ENCODE peak calls at places on chromosome 14, in six cellular contexts. F is MM.1S, Z is GM12865, I is lower lobe of right lung, A is lung, S is mucosa of descending colon. B is an unnamed sample.

GRCh38 chr14:37340353-37340752 is 142.6 kb downstream of the MIPOL1 start:
- DNase-seq in S (no peak), Z (no peak), F (no peak), I (no peak), A (no peak), B (no peak)

GRCh38 chr14:76217179-76217578 is 65.5 kb downstream of the GPATCH2L start:
- DNase-seq in I (no peak), A (no peak), Z (no peak), S (no peak), F (no peak), B (no peak)

GRCh38 chr14:31947076-31947475 is 130.0 kb upstream of the ARHGAP5 start:
- DNase-seq in F (no peak), A (no peak), S (no peak), Z (no peak), I (no peak), B (no peak)

GRCh38 chr14:104507443-104507842 is 72.1 kb upstream of the C14orf180 start:
- DNase-seq in F (no peak), Z (no peak), I (no peak), A (no peak), S (no peak), B (no peak)

GRCh38 chr14:52369305-52369781 is 55.2 kb downstream of the PTGER2 start:
- DNase-seq in F (no peak), Z (no peak), S (no peak), I (no peak), A (no peak), B (no peak)

GRCh38 chr14:64673748-64674147 is 30.5 kb upstream of the PLEKHG3 start:
- DNase-seq in Z (peak), S (no peak), A (no peak), I (peak), F (no peak), B (peak)

GRCh38 chr14:39050389-39050788 is 52.6 kb downstream of the SEC23A start:
- DNase-seq in I (no peak), S (no peak), F (no peak), A (no peak), Z (peak), B (no peak)

GRCh38 chr14:61132336-61132735 is 148.8 kb downstream of the TMEM30B start:
- DNase-seq in F (no peak), S (no peak), A (no peak), I (no peak), Z (no peak), B (no peak)

GRCh38 chr14:70809238-70810214 is at the start of gene MAP3K9:
- DNase-seq in F (peak), A (peak), I (peak), Z (peak), S (peak), B (peak)

GRCh38 chr14:34629657-34630529 is at the start of gene SNX6:
- DNase-seq in Z (peak), F (peak), I (peak), S (peak), A (peak), B (peak)

GRCh38 chr14:90400904-90401561 is 4.2 kb downstream of the CALM1 start:
- DNase-seq in F (no peak), Z (no peak), A (no peak), I (no peak), S (no peak), B (no peak)

GRCh38 chr14:90398841-90399540 is 2.2 kb downstream of the CALM1 start:
- DNase-seq in Z (no peak), S (no peak), I (no peak), F (no peak), A (no peak), B (no peak)

GRCh38 chr14:90397401-90398314 is 829 bp downstream of the CALM1 start:
- DNase-seq in Z (peak), S (peak), I (peak), F (peak), A (peak), B (peak)

GRCh38 chr14:90398315-90398811 is 1.5 kb downstream of the CALM1 start:
- DNase-seq in I (peak), Z (peak), A (peak), S (peak), F (peak), B (peak)

GRCh38 chr14:90399541-90400444 is 3.0 kb downstream of the CALM1 start:
- DNase-seq in I (peak), Z (peak), A (peak), S (peak), F (peak), B (peak)
- H3K4me3 ChIP-seq in I (peak), Z (peak), A (no peak), S (no peak), F (no peak), B (peak)

DNA sequence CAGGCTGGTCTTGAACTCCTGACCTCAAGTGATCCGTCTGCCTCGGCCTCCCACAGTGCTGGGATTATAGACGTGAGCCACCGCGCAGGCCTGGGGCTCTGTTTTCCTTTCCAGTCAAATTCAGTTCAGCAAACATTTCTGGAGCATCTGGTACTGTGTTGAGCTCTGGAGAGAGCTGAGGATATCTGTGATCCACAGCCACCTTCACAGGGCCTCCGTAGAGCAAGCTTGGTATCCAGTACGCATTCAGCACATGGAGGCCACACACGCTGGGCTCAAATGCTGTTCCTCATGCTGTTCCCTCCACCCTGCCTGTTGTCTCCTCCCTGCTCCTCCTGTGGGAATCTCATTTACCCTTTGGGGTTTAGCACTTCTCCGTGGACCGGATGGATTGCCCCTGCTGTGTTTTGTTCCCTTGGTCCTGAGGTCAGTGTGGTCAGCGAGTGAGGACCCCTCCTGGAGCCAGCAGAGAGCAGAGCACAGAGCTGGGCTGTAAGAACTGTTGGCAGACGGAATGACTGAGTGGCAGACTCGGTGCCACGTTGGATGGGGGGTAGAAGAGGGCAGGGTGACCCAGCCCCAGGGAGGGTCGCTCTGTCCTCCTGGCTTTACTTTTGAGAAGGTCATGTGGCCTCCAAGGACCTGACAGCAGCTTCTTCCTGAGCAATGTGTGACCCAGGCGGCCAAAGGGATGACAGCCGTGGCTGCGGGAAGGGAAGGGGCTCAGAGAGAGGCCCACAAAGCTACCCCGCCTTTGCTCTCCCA is 891 bp downstream of the RPS6KL1 start:
- DNase-seq in Z (no peak), A (no peak), F (no peak), I (no peak), S (no peak), B (no peak)
- H3K4me3 ChIP-seq in Z (no peak), A (peak), F (peak), I (peak), S (no peak), B (peak)

DNA sequence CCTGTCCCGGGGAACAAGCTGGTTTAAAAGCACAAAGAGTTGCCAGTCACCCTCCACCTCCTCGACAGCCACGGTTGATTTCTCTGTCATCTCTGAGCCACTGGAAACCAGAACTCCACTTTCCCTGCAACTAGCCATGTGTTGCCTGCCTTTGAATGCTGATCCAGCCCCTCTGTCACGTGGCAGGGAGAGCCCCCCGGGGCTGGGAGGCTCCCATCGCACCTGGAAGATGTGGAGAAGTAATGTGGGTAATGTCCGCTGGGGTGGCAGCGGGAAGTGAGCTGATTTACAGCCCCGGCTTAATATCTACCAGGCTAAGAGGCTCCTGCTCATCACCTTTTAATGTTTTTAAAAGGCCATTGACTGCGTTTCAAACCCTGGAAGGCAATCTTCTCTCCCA is 7.5 kb downstream of the PRIMA1 start:
- DNase-seq in F (no peak), I (no peak), Z (no peak), A (no peak), S (no peak), B (no peak)
- H3K4me3 ChIP-seq in F (no peak), I (no peak), Z (no peak), A (no peak), S (no peak), B (no peak)

DNA sequence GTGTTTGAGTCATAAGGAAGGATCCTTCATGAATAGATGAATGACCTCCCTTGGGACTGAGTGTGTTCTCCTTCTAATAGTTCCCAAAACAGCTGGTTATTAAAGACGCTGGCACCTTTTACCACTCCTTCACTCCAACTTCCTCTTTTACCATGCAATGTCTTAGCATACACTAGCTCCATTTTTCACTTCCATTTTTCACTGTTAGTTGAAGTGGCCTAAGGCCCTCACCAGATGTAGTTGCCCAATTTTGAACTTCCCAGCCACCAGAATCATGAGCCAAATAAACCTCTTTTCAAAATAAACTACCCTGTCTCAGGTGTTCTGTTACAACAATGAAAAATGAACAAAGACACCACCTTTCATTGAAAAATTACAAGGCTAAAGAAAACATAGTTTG is 64.7 kb downstream of the GPR65 start:
- DNase-seq in Z (no peak), I (no peak), F (no peak), A (no peak), S (no peak), B (no peak)
- H3K4me3 ChIP-seq in Z (no peak), I (no peak), F (no peak), A (no peak), S (no peak), B (no peak)

DNA sequence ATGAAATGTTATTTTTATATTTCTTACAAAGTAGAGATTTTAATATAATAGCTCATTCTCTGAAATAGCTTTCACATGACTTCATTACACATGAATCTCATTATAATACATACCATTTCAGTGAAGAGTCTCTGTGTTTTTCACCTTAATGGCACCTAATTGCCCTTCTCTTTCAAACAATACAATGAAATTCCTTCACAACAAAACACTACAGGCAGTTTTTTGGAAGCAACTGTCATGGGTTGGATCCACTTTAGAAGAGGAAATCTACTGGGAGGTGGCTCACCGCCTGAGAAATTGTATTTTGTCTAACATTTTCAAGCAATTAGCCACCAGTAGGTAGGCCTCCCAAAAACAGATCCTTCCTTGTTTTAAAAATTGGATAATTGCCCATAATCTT is 40.3 kb upstream of the RGS6 start:
- DNase-seq in F (no peak), S (no peak), I (no peak), A (no peak), Z (no peak), B (no peak)
- H3K4me3 ChIP-seq in F (no peak), S (no peak), I (no peak), A (no peak), Z (no peak), B (no peak)

DNA sequence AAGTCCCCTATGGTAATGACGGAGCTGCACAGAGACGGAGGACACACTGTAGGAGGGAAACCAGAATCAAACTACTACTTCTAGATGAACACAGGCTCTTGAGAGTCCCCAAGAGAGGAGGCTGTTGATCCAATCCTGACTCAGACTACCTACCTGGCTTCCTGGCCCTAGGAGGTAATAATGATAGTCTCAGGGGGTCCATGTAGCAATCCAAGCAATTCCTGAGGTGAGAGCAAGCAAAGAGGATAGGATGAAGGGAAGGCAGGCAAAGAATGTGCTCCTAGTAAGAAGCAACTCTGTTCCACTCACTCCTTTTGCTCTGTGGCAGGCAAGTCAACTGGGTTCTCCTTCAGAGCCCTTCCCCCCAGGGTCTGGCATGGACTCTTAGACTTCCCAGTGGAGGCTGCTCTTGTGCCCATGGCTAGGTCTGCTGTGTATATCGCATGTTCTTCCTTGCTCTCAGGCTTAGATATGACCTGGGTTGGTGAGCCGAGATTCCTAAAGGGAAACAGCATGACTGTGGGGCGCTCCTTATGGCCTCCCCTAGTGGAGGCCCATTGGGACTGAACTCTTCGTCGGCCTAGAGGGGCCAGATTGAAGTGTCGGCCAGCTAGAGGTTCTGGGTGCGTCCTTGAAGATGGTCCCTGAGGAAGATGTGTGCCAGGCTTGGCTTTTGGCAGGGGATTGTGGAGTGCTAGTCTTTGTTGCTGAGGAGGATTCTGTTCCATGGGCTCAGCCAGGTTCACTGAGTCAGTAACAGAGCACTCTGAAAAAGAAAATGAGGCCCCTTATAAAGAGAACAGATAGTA is 2.1 kb downstream of the TINF2 start:
- DNase-seq in A (no peak), S (no peak), I (no peak), Z (no peak), F (no peak), B (no peak)
- H3K4me3 ChIP-seq in A (no peak), S (no peak), I (peak), Z (no peak), F (no peak), B (no peak)

GRCh38 chr14:58238252-58239247 is 6.1 kb upstream of the PSMA3 start:
- DNase-seq in I (no peak), A (no peak), F (no peak), S (no peak), Z (no peak), B (no peak)
- H3K4me3 ChIP-seq in I (peak), A (peak), F (peak), S (no peak), Z (no peak), B (peak)

GRCh38 chr14:99274346-99275221 is 2.6 kb upstream of the BCL11B start:
- DNase-seq in I (no peak), F (peak), S (peak), A (no peak), Z (peak), B (peak)
- H3K4me3 ChIP-seq in I (peak), F (no peak), S (no peak), A (peak), Z (peak), B (peak)

B was measured in GM06990.